ENCODE peak calls at places on chromosome 20, in four cellular contexts. One of them, this sample, is unnamed.

GRCh38 chr20:36446557-36446956 is 94.8 kb upstream of the MYL9 start:
- DNase-seq in K562: no peak
- DNase-seq in HepG2: no peak
- DNase-seq in H1: no peak
- DNase-seq in this sample: no peak

GRCh38 chr20:50919567-50919966 is 11.7 kb downstream of the ADNP start:
- DNase-seq in K562: no peak
- DNase-seq in HepG2: no peak
- DNase-seq in H1: no peak
- DNase-seq in this sample: no peak

GRCh38 chr20:49186535-49187329 is 1.4 kb downstream of the STAU1 start:
- DNase-seq in K562: peak
- DNase-seq in HepG2: peak
- DNase-seq in H1: no peak
- DNase-seq in this sample: no peak

GRCh38 chr20:62593616-62594015 is 48.7 kb upstream of the SLCO4A1 start:
- DNase-seq in K562: no peak
- DNase-seq in HepG2: no peak
- DNase-seq in H1: no peak
- DNase-seq in this sample: no peak

GRCh38 chr20:54056762-54057639 is 13.4 kb downstream of the BCAS1 start:
- DNase-seq in K562: no peak
- DNase-seq in HepG2: no peak
- DNase-seq in H1: no peak
- DNase-seq in this sample: no peak

GRCh38 chr20:59631751-59632380 is 27.5 kb downstream of the PHACTR3 start:
- DNase-seq in K562: no peak
- DNase-seq in HepG2: no peak
- DNase-seq in H1: no peak
- DNase-seq in this sample: no peak

GRCh38 chr20:57038608-57039440 is 227.6 kb downstream of the BMP7 start:
- DNase-seq in K562: no peak
- DNase-seq in HepG2: no peak
- DNase-seq in H1: no peak
- DNase-seq in this sample: no peak

GRCh38 chr20:48769111-48769879 is 58.5 kb downstream of the PREX1 start:
- DNase-seq in K562: peak
- DNase-seq in HepG2: no peak
- DNase-seq in H1: no peak
- DNase-seq in this sample: no peak

GRCh38 chr20:34705008-34705382 is 851 bp downstream of the TP53INP2 start:
- DNase-seq in K562: no peak
- DNase-seq in HepG2: no peak
- DNase-seq in H1: no peak
- DNase-seq in this sample: no peak

GRCh38 chr20:17882065-17882833 is 86.3 kb downstream of the SNX5 start:
- DNase-seq in K562: no peak
- DNase-seq in HepG2: peak
- DNase-seq in H1: no peak
- DNase-seq in this sample: no peak

GRCh38 chr20:37285664-37286374 is 3.6 kb upstream of the MANBAL start:
- DNase-seq in K562: no peak
- DNase-seq in HepG2: peak
- DNase-seq in H1: no peak
- DNase-seq in this sample: no peak

GRCh38 chr20:57033994-57034393 is 232.4 kb downstream of the BMP7 start:
- DNase-seq in K562: no peak
- DNase-seq in HepG2: no peak
- DNase-seq in H1: no peak
- DNase-seq in this sample: no peak

GRCh38 chr20:11324990-11325389 is 592.7 kb upstream of the BTBD3 start:
- DNase-seq in K562: no peak
- DNase-seq in HepG2: no peak
- DNase-seq in H1: no peak
- DNase-seq in this sample: no peak

GRCh38 chr20:48735112-48735511 is 92.7 kb downstream of the PREX1 start:
- DNase-seq in K562: no peak
- DNase-seq in HepG2: no peak
- DNase-seq in H1: no peak
- DNase-seq in this sample: no peak

GRCh38 chr20:62252342-62252966 is 14.1 kb downstream of the OSBPL2 start:
- DNase-seq in K562: no peak
- DNase-seq in HepG2: no peak
- DNase-seq in H1: no peak
- DNase-seq in this sample: no peak

GRCh38 chr20:34579936-34580587 is 21.5 kb downstream of the MAP1LC3A start:
- DNase-seq in K562: no peak
- DNase-seq in HepG2: no peak
- DNase-seq in H1: no peak
- DNase-seq in this sample: no peak

DNA sequence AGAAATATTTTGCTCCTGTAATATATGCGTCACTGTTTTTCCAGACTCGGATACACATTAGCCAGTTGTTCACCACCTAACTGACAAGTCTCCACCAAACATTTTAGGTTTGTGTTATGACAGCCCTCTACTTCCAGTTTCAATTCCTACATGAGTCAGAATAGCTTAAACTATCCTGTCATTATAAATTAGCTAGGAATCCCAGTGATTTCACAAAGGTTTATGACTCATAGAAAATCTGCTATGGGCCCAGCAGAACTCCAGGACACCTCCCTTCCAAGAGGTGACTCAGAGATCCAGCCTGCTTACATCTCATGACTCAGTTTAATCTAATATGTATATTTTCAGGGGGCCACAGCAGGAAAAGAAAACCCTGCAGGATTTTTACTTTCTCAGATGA is 17.4 kb upstream of the PLCB4 start:
- DNase-seq in K562: peak
- DNase-seq in HepG2: peak
- DNase-seq in H1: no peak
- DNase-seq in this sample: no peak
- TF ChIP-seq SP1 in K562: no peak
- TF ChIP-seq SP1 in HepG2: no peak
- TF ChIP-seq SP1 in H1: no peak
- TF ChIP-seq SP1 in this sample: no peak

GRCh38 chr20:32386091-32386490 is 28.0 kb downstream of the ASXL1 start:
- DNase-seq in K562: no peak
- DNase-seq in HepG2: no peak
- DNase-seq in H1: no peak
- DNase-seq in this sample: no peak

GRCh38 chr20:32385541-32385940 is 27.4 kb downstream of the ASXL1 start:
- DNase-seq in K562: no peak
- DNase-seq in HepG2: no peak
- DNase-seq in H1: no peak
- DNase-seq in this sample: no peak

GRCh38 chr20:32382102-32382950 is 24.2 kb downstream of the ASXL1 start:
- DNase-seq in K562: no peak
- DNase-seq in HepG2: no peak
- DNase-seq in H1: no peak
- DNase-seq in this sample: no peak

GRCh38 chr20:32390999-32391398 is 32.9 kb downstream of the ASXL1 start:
- DNase-seq in K562: no peak
- DNase-seq in HepG2: no peak
- DNase-seq in H1: no peak
- DNase-seq in this sample: no peak

DNA sequence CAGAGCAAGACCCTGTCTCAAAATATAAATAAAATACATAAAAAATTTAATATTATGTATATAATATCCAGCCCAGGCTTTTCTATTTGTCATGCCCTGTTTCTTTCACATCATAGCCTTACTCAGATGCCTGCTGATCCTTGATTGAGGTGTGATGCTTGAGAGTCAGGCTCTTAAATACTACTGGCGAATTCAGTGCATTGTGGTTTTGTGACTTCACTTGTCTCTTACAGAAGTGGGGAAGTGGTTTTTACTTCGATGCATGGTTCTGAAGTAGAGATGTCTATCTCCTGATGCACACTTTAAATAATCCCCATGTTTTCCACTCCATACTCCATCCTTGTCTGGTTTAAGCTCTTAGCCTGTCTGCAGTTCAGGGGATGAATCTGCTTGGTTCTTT is 29.1 kb downstream of the ASXL1 start:
- DNase-seq in K562: no peak
- DNase-seq in HepG2: no peak
- DNase-seq in H1: no peak
- DNase-seq in this sample: no peak
- TF ChIP-seq JUN in K562: no peak
- TF ChIP-seq JUN in HepG2: no peak
- TF ChIP-seq JUN in H1: no peak
- TF ChIP-seq JUN in this sample: no peak

DNA sequence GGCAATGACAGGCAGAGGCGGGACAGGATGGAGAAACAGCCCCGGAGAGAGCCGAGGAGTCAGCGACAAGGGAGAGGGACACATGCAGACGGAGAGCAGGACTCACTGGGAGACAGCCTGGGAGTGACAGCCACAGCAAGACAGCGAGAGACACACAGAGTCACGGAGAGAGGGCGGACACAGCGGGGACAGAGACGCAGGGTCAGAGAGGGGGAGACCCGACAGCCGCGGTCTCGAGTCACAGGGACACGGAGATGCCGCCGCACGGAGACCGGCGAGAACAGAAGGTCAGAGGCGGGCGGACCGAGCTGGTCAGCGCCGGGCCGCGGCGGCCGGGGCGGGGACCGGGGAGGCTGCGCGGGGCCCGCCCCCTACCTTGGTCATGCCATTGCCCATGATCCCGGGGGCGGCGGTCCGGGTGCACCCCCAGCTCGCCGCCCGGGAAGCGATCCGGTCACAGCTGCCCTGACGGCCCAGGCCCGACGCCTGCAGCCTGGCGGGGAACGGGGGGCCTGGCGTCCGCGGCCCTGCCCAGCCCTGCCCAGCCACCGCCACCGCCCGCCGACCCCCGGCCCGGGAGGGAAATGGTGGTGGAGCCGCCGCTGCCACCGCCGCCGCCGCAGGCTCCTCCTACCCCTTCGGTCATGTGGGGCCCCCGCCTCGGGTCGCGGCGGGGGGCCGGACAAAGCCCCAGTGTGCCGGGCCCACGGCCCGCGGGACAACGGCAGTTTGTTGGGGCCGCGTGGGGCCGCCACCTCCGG is at the start of the genes DUSP15 and TTLL9:
- DNase-seq in K562: no peak
- DNase-seq in HepG2: no peak
- DNase-seq in H1: no peak
- DNase-seq in this sample: peak
- TF ChIP-seq SP1 in K562: no peak
- TF ChIP-seq SP1 in HepG2: no peak
- TF ChIP-seq SP1 in H1: no peak
- TF ChIP-seq SP1 in this sample: peak

DNA sequence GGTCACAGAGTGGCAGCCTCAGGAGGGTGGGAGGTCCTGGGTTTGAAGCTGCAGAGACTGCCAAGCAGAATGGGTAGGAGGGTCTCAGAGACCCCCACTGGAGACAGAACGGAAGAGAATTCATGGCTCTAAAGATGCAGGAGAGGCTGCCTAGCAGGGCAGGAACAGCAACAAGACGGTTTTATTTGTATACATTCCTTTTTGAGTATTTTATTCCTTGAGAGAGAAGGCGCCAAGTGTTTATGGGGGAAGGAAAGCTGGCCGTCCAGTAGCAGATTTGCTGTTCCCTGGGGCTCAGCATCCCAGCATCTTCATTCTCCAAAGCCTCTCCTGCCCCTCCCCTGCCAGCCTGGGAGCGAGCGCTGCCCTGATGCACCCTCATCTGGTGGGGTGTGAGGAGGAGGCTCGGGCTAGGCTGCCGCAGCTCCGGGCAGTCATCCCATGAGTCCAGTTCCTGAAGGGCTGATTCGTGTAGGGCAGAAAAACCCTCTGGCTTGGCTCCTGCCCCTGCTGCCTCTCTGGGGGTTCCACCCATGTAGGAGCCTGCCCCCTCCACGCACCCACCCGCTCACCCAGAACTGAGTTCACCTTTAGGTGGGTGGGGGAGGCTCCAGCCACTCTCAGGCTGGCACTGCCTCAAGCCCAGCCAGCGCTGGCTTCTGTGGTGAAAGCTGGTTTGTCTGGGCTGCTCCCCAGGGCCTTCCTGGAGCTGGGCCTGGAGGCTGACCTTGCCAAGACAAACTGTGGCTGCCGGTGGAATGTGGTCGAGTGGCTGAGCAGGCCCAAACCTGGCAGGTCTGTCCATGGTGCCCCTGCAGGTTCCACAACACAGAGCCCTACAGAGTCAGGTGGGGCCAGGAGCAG is 32.4 kb downstream of the CPXM1 start:
- DNase-seq in K562: no peak
- DNase-seq in HepG2: no peak
- DNase-seq in H1: no peak
- DNase-seq in this sample: no peak
- TF ChIP-seq JUN in K562: no peak
- TF ChIP-seq JUN in HepG2: no peak
- TF ChIP-seq JUN in H1: no peak
- TF ChIP-seq JUN in this sample: no peak

GRCh38 chr20:63744158-63744557 is 4.6 kb downstream of the SLC2A4RG start:
- DNase-seq in K562: no peak
- DNase-seq in HepG2: no peak
- DNase-seq in H1: no peak
- DNase-seq in this sample: no peak

GRCh38 chr20:63743210-63743970 is 3.8 kb downstream of the SLC2A4RG start:
- DNase-seq in K562: no peak
- DNase-seq in HepG2: no peak
- DNase-seq in H1: no peak
- DNase-seq in this sample: no peak

GRCh38 chr20:63741676-63742380 is 2.3 kb downstream of the SLC2A4RG start:
- DNase-seq in K562: peak
- DNase-seq in HepG2: no peak
- DNase-seq in H1: no peak
- DNase-seq in this sample: no peak

GRCh38 chr20:63741354-63741675 is 1.7 kb downstream of the SLC2A4RG start:
- DNase-seq in K562: peak
- DNase-seq in HepG2: no peak
- DNase-seq in H1: no peak
- DNase-seq in this sample: no peak

GRCh38 chr20:63742381-63743024 is 2.9 kb downstream of the SLC2A4RG start:
- DNase-seq in K562: peak
- DNase-seq in HepG2: no peak
- DNase-seq in H1: no peak
- DNase-seq in this sample: no peak
- TF ChIP-seq SP1 in K562: no peak
- TF ChIP-seq SP1 in HepG2: no peak
- TF ChIP-seq SP1 in H1: no peak
- TF ChIP-seq SP1 in this sample: no peak

GRCh38 chr20:5785146-5785545 is 34.9 kb downstream of the SHLD1 start:
- DNase-seq in K562: no peak
- DNase-seq in HepG2: no peak
- DNase-seq in H1: no peak
- DNase-seq in this sample: no peak
- TF ChIP-seq JUN in K562: no peak
- TF ChIP-seq JUN in HepG2: no peak
- TF ChIP-seq JUN in H1: no peak
- TF ChIP-seq JUN in this sample: no peak

GRCh38 chr20:41167118-41167470 is 29.8 kb downstream of the PLCG1 start:
- DNase-seq in K562: no peak
- DNase-seq in HepG2: no peak
- DNase-seq in H1: no peak
- DNase-seq in this sample: no peak
- TF ChIP-seq SP1 in K562: no peak
- TF ChIP-seq SP1 in HepG2: no peak
- TF ChIP-seq SP1 in H1: no peak
- TF ChIP-seq SP1 in this sample: no peak